ENCODE peak calls at places on chromosomes 11 and 22, in eight cellular contexts. C, D, U, Z, W, R, T and J are unnamed samples.

GRCh38 chr11:83467841-83468240 is 181.7 kb upstream of the CCDC90B start:
- DNase-seq in T (no peak), D (no peak), C (no peak), Z (no peak), U (no peak), R (no peak), W (no peak), J (no peak)

GRCh38 chr11:77381749-77382693 is 80.5 kb upstream of the GDPD4 start:
- DNase-seq in D (no peak), C (no peak), W (no peak), U (no peak), T (no peak), Z (no peak), R (no peak), J (no peak)

GRCh38 chr11:76891285-76891684 is 30.6 kb downstream of the ACER3 start:
- DNase-seq in Z (no peak), C (no peak), W (no peak), D (no peak), R (no peak), U (no peak), T (no peak), J (no peak)

GRCh38 chr11:33735166-33735425 is 1.1 kb downstream of the CD59 start:
- DNase-seq in C (no peak), U (no peak), T (no peak), R (no peak), D (peak; percentile 41), W (no peak), Z (no peak), J (no peak)

GRCh38 chr11:73315288-73316020 is 7.4 kb downstream of the ARHGEF17 start:
- DNase-seq in W (no peak), T (peak; percentile 83), U (no peak), D (no peak), Z (no peak), C (peak; percentile 84), R (no peak), J (no peak)

GRCh38 chr11:43574949-43575915 is 105.3 kb upstream of the HSD17B12 start:
- DNase-seq in U (no peak), T (peak; percentile 68), Z (no peak), R (peak; percentile 74), C (no peak), D (no peak), W (no peak), J (peak; percentile 7)

GRCh38 chr22:39291501-39291900 is 27.9 kb downstream of the RPL3 start:
- DNase-seq in W (no peak), C (no peak), R (no peak), T (no peak), Z (no peak), U (no peak), D (no peak), J (no peak)

GRCh38 chr11:82939456-82939855 is 37.9 kb downstream of the DDIAS start:
- DNase-seq in T (no peak), R (no peak), D (no peak), W (no peak), U (no peak), C (no peak), Z (no peak), J (no peak)

GRCh38 chr11:1888347-1888753 is 3.3 kb downstream of the PRR33 start:
- DNase-seq in Z (no peak), D (no peak), C (peak; percentile 55), R (no peak), W (peak; percentile 42), U (no peak), T (peak; percentile 63), J (no peak)

GRCh38 chr11:73640567-73640966 is 5.8 kb upstream of the PLEKHB1 start:
- DNase-seq in W (no peak), R (no peak), Z (no peak), U (no peak), C (no peak), T (no peak), D (no peak), J (no peak)

GRCh38 chr11:19777342-19778102 is 64.9 kb downstream of the NAV2 start:
- DNase-seq in R (peak; percentile 77), D (no peak), W (no peak), Z (no peak), C (no peak), T (no peak), U (no peak), J (no peak)

GRCh38 chr11:114705280-114706024 is 27.1 kb downstream of the NXPE2 start:
- DNase-seq in W (no peak), U (no peak), D (no peak), R (no peak), T (peak; percentile 75), C (no peak), Z (no peak), J (no peak)

GRCh38 chr11:16365456-16366355 is 9.4 kb upstream of the SOX6 start:
- DNase-seq in C (no peak), U (no peak), W (no peak), T (no peak), Z (no peak), D (no peak), R (no peak), J (no peak)

GRCh38 chr22:46596032-46596441 is 24.1 kb upstream of the GRAMD4 start:
- DNase-seq in T (peak; percentile 72), Z (no peak), R (no peak), W (peak; percentile 71), D (no peak), C (peak; percentile 84), U (no peak), J (no peak)

GRCh38 chr22:31676700-31677099 is 14.7 kb upstream of the PISD start:
- DNase-seq in Z (peak; percentile 90), R (peak; percentile 97), D (peak; percentile 99), T (peak; percentile 96), W (peak; percentile 99), U (peak; percentile 88), C (peak; percentile 98), J (peak; percentile 88)

GRCh38 chr11:28964811-28965210 is 856.6 kb downstream of the METTL15 start:
- DNase-seq in D (no peak), R (no peak), T (no peak), Z (no peak), W (no peak), U (no peak), C (no peak), J (no peak)

DNA sequence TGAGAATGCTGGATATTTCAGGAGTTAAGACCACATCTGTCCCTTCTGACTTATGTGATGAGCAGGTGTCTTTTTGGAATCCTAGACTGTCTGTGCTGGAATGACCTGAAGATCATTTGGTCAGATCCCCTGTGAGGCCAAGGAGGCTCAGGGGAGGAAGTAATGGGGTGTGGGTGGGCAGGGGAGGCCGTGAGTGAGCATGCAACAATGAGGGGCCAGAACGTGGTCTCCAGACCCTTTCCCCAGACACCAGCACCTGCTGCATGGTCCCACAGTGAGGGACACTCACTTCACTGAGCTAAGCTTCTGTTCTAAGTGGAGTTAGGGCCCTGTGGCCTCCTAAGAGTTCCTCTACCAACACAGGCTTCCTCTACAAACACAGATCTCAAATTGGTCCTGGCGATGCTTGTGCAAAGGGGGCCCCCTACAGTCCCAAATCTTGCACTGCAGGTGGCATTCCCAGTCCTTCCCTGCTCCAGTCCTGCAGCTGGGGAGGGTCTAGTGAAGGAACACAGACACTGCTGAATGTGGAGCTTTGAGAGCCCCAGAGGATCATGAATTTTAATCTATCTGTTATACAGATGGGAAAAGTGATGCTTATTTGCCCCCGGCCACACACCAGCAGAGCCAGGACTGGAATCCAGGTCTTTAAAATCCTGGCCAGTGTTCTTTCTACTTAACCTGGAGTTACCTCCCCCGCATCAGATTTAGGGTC is 7.4 kb downstream of the USP2 start:
- DNase-seq in W (no peak), C (peak; percentile 91), Z (peak; percentile 36), U (no peak), D (peak; percentile 67), T (no peak), R (peak; percentile 97), J (peak; percentile 31)
- H3K27ac ChIP-seq in W (no peak overlapping the region), C (no peak overlapping the region), Z (no peak overlapping the region), U (no peak overlapping the region), D (no peak overlapping the region), T (peak overlapping the region; percentile 76), R (no peak overlapping the region), J (no peak overlapping the region)

GRCh38 chr11:61161190-61162091 is at the start of gene VPS37C:
- DNase-seq in T (peak; percentile 92), Z (peak; percentile 93), D (peak; percentile 92), W (peak; percentile 97), C (peak; percentile 97), R (peak; percentile 96), U (peak; percentile 92), J (peak; percentile 81)

GRCh38 chr11:61162092-61162935 is 1.1 kb upstream of the VPS37C start:
- DNase-seq in R (peak; percentile 76), W (no peak), T (peak; percentile 37), C (no peak), U (peak; percentile 16), D (peak; percentile 57), Z (peak; percentile 25), J (peak; percentile 25)

GRCh38 chr11:61158691-61159381 is 2.4 kb downstream of the VPS37C start:
- DNase-seq in W (no peak), T (peak; percentile 30), D (no peak), C (no peak), Z (no peak), U (no peak), R (peak; percentile 62), J (no peak)

GRCh38 chr11:61157743-61158142 is 3.5 kb downstream of the VPS37C start:
- DNase-seq in R (peak; percentile 55), U (no peak), Z (no peak), T (no peak), D (no peak), C (no peak), W (no peak), J (no peak)

DNA sequence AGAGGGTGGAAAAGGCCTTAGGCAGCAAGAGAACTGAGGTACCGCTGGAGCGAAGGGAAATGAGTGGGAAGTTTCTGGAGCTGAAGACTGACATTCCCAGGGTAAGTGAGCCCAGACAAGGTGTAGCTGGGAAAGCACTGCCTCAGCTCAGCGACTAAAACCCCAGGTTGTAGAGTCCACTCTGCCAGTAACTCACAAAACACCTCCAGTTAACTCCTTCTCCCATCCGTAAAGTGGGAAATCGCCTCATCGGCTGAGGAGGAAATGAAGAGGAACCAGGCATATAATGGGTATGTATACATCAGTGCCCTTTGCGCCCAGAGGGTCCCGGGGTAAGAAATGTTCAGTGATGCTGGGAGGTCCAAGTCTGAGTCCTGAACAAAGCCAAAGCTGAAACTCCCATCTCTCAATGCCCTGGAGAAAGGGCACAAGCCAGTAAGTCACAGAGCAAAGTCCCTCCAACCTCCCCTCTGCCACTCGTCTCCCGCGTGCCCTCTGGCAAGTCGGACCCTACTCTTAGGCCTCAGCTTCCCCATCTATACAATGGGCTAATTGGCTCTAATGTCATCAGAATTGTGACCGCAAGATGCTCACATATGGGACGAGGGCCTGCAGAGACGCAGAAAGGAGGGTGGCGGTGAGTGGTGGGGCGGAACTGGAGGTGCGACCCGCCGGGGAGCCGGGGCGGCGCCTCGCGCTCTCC is 588 bp downstream of the VPS37C start:
- DNase-seq in Z (peak; percentile 17), D (no peak), W (no peak), C (no peak), T (no peak), U (no peak), R (peak; percentile 65), J (no peak)
- H3K27ac ChIP-seq in Z (peak overlapping the region; percentile 58), D (peak overlapping the region; percentile 99), W (peak overlapping the region; percentile 99), C (peak overlapping the region; percentile 62), T (peak overlapping the region; percentile 97), U (peak overlapping the region; percentile 92), R (no peak overlapping the region), J (peak overlapping the region; percentile 78)

GRCh38 chr22:37021710-37022482 is 2.4 kb downstream of the MPST start:
- DNase-seq in C (no peak), T (no peak), U (peak; percentile 47), D (peak; percentile 59), R (peak; percentile 73), Z (peak; percentile 35), W (peak; percentile 90), J (peak; percentile 31)
- H3K27ac ChIP-seq in C (no peak overlapping the region), T (no peak overlapping the region), U (no peak overlapping the region), D (peak overlapping the region; percentile 95), R (no peak overlapping the region), Z (no peak overlapping the region), W (no peak overlapping the region), J (no peak overlapping the region)

GRCh38 chr11:65558002-65558784 is at the start of gene LTBP3:
- DNase-seq in R (peak; percentile 83), Z (peak; percentile 45), W (peak; percentile 92), D (peak; percentile 74), T (peak; percentile 94), C (peak; percentile 94), U (peak; percentile 43), J (no peak)
- H3K27ac ChIP-seq in R (peak within 1 kb of the TSS; percentile 66), Z (peak within 1 kb of the TSS; percentile 54), W (peak within 1 kb of the TSS; percentile 90), D (peak within 1 kb of the TSS; percentile 93), T (peak within 1 kb of the TSS; percentile 99), C (peak within 1 kb of the TSS; percentile 94), U (peak within 1 kb of the TSS; percentile 79), J (peak within 1 kb of the TSS; percentile 89)